ENCODE peak calls at places on chromosomes 3 and 15, in five cellular contexts. U is H1, V is K562, X is HepG2, K is GM12878. I is an unnamed sample.

GRCh38 chr15:45262906-45263456 is 10.9 kb downstream of the SLC28A2 start:
- DNase-seq in U (no peak), V (no peak), X (peak), K (no peak), I (no peak)

GRCh38 chr3:12947504-12948369 is 106.4 kb upstream of the RPL32 start:
- DNase-seq in U (no peak), V (peak), X (peak), K (no peak), I (no peak)

GRCh38 chr3:184716652-184717607 is 5.1 kb upstream of the MAGEF1 start:
- DNase-seq in U (peak), V (no peak), X (peak), K (no peak), I (no peak)

GRCh38 chr3:113498221-113499005 is 16.5 kb downstream of the SPICE1 start:
- DNase-seq in U (no peak), V (no peak), X (no peak), K (no peak), I (no peak)

GRCh38 chr3:82194870-82195269 is 433.4 kb upstream of the GBE1 start:
- DNase-seq in U (no peak), V (no peak), X (no peak), K (no peak), I (no peak)

GRCh38 chr3:9878700-9879099 is 1.4 kb downstream of the CIDEC start:
- DNase-seq in U (no peak), V (no peak), X (peak), K (no peak), I (no peak)

GRCh38 chr15:70575251-70576227 is 187.8 kb downstream of the UACA start:
- DNase-seq in U (no peak), V (no peak), X (no peak), K (no peak), I (no peak)

GRCh38 chr3:38307599-38307998 is 25.5 kb downstream of the SLC22A14 start:
- DNase-seq in U (no peak), V (no peak), X (no peak), K (no peak), I (no peak)

GRCh38 chr3:16474304-16474703 is 39.2 kb downstream of the RFTN1 start:
- DNase-seq in U (no peak), V (no peak), X (no peak), K (no peak), I (no peak)

GRCh38 chr3:115381573-115381912 is 234.5 kb upstream of the ZBTB20 start:
- DNase-seq in U (no peak), V (no peak), X (no peak), K (no peak), I (no peak)

GRCh38 chr3:69065318-69065964 is 13.3 kb upstream of the TMF1 start:
- DNase-seq in U (no peak), V (no peak), X (no peak), K (no peak), I (no peak)

GRCh38 chr15:44148580-44148979 is 46.5 kb downstream of the FRMD5 start:
- DNase-seq in U (no peak), V (no peak), X (no peak), K (no peak), I (no peak)

GRCh38 chr3:135922903-135923250 is 42.7 kb upstream of the PPP2R3A start:
- DNase-seq in U (no peak), V (no peak), X (no peak), K (no peak), I (no peak)

GRCh38 chr15:21267686-21268395 is 172.5 kb downstream of the POTEB3 start:
- DNase-seq in U (no peak), V (no peak), X (no peak), K (no peak), I (no peak)

GRCh38 chr3:134004841-134005240 is 24.9 kb downstream of the SLCO2A1 start:
- DNase-seq in U (no peak), V (no peak), X (no peak), K (no peak), I (no peak)

GRCh38 chr3:134001251-134001650 is 28.5 kb downstream of the SLCO2A1 start:
- DNase-seq in U (no peak), V (no peak), X (no peak), K (no peak), I (no peak)

GRCh38 chr3:133999891-134000685 is 29.6 kb downstream of the SLCO2A1 start:
- DNase-seq in U (no peak), V (no peak), X (no peak), K (no peak), I (no peak)

GRCh38 chr3:134003066-134003465 is 26.7 kb downstream of the SLCO2A1 start:
- DNase-seq in U (no peak), V (no peak), X (no peak), K (no peak), I (no peak)

DNA sequence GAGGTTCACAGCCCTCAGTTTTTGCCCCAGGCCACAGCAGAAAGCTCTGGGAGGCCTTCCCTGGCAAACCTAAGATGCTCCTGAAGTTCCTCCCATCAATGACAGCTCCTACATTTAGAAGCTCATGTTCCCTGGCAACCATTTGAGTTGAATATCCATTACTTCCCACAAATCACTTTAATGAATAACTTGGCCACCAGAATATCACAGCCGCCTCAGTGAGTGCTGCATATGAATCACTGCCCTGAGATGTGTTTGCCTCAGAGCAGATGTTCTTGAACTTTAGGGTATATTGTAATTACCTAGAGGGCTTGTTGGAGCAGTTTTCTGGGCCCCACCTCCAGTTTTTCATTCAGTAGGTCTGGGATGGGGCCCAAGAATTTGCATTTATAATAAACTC is 27.4 kb downstream of the SLCO2A1 start:
- DNase-seq in U (no peak), V (no peak), X (no peak), K (no peak), I (no peak)
- TF ChIP-seq SRF in U (no peak), V (no peak), X (no peak), K (no peak), I (no peak)

GRCh38 chr3:143672396-143673165 is 175.7 kb downstream of the SLC9A9 start:
- DNase-seq in U (no peak), V (no peak), X (no peak), K (no peak), I (no peak)

GRCh38 chr3:143668924-143669790 is 179.1 kb downstream of the SLC9A9 start:
- DNase-seq in U (no peak), V (no peak), X (no peak), K (peak), I (no peak)

GRCh38 chr3:143668385-143668784 is 179.9 kb downstream of the SLC9A9 start:
- DNase-seq in U (no peak), V (no peak), X (no peak), K (no peak), I (no peak)

GRCh38 chr3:143674100-143674968 is 173.9 kb downstream of the SLC9A9 start:
- DNase-seq in U (peak), V (peak), X (peak), K (peak), I (peak)

GRCh38 chr3:143671641-143672040 is 176.6 kb downstream of the SLC9A9 start:
- DNase-seq in U (no peak), V (no peak), X (no peak), K (no peak), I (no peak)
- H2AFZ ChIP-seq in U (no peak), V (no peak), X (no peak), K (no peak), I (no peak)

DNA sequence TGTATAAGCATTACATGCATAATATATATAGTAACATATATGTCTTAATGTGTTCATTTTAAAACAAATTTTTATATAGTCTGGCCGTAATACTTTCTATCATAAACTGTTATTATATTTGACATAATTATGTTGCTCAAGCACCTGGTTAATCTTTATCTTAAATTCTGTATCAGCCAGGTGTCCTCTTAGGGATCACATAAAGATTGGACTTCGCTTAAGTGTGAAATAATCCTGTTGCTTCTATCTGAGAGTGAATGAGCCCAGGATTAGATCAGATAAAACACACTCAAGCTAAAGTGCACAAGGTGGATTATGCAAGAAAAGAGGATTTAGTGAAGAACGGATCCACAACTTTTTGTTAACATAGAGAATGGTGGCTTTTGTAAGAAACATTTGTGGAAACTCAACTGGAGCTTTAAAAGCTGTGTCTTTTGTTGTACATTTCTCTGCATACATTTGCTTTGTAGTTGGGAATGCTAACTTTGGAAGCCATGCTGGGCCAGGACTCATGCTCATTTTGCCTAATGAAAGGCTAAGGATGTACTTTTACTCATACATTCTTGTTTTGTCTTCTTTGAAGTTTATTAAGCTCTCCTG is 437.8 kb downstream of the ZIC1 start:
- DNase-seq in U (no peak), V (no peak), X (no peak), K (no peak), I (no peak)
- TF ChIP-seq SRF in U (no peak), V (no peak), X (no peak), K (no peak), I (no peak)

DNA sequence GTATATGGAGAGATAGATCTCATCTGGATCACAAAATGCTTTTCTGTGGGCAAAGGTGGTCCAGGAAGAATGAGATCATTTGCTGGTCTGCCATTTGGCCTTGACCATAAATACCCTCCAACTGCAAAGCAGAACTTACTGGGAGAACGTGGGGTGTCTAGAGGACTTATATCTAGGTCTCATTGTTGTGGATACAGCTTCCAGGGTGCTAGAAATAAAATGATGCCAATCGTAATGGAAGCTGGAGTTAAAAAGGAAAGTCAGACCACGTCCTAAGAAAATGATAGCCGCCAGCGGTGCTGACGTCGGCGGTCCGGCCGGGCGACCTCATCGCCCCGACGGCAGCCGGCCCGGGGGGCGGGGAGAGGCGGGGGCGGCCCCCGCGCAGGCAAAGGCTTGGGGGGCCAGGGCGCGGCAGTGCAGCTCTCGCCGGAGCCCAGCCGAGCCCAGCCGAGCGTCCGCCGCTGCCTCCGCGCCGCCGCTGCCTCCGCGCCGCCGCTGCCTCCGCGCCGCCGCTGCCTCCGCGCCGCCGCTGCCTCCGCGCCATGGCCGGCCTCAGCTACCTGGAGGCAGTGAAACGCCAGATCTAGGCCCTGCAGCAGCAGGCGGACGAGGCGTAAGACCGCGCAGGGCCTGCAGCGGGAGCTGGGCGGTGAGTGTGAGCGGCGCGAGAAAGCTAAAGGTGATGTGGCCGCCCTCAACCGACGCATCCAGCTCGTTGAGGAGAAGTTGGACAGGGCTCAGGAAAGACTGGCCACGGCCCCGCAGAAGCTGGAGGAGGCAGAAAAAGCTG is 89.5 kb downstream of the EOMES start:
- DNase-seq in U (no peak), V (peak), X (peak), K (no peak), I (no peak)
- H2AFZ ChIP-seq in U (peak), V (no peak), X (peak), K (peak), I (no peak)

DNA sequence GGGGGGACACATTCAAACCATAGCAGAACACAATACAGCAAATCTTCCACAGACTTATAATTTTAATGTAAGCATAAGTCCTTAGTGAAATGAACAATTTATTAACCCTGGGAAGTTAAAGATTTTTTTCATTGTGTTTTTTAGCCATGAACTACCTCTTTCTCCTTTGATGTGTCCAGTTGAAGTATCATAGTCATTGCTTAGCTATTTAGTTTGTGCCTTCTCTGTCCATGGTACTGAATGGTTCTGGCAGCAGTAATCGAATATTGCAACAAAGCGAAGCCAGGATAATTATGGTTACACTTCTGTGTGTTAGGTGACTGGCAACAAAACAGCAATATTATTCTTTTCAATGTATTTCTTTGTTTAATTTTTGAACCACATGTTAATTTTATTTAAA is 403.0 kb upstream of the ONECUT1 start:
- DNase-seq in U (no peak), V (peak), X (peak), K (no peak), I (no peak)
- TF ChIP-seq SRF in U (no peak), V (no peak), X (no peak), K (no peak), I (no peak)

DNA sequence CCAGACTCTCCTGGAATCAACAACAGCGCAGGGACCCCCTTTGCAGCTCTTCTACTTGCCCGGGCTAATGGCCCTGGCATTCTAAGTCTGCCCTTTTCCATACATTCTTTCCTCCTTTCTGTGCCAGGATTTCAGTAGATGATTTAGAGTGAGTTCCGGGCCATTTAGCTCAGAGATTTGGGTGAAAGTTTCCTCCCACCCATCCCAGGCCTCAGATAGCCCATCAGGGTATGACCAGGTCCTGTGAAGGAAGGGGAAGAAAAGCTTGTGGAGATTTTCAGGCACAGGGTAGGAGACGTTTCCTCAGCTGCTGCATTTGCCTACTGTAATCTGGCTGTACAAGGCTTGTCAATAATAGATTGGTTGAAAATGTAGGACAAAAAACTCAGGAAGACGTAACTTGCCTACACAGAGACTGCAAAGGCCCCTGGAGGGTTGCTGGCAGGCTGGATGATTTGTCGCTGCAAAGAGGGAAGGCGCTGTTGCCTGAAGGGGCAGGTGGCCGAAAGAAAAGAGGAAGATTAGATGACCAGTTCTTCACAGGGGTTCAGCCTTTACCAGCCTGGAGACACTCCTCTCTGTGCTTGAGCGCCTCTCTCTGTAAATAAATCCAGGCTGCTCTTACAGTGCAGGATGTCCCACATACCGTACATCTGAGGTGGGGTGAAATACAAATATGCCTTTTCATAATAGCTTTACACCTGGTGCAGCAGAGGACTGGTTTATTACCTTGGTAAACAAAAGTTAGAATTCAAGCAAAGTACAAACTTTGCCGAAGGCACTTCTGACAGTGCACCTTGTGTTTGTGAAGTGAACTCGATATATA is 63.4 kb upstream of the BCL6 start:
- DNase-seq in U (no peak), V (no peak), X (peak), K (no peak), I (no peak)
- H2AFZ ChIP-seq in U (peak), V (no peak), X (no peak), K (no peak), I (no peak)

GRCh38 chr3:127454968-127455367 is 135.6 kb downstream of the TPRA1 start:
- DNase-seq in U (no peak), V (no peak), X (no peak), K (no peak), I (no peak)
- TF ChIP-seq SRF in U (no peak), V (no peak), X (no peak), K (no peak), I (no peak)

DNA sequence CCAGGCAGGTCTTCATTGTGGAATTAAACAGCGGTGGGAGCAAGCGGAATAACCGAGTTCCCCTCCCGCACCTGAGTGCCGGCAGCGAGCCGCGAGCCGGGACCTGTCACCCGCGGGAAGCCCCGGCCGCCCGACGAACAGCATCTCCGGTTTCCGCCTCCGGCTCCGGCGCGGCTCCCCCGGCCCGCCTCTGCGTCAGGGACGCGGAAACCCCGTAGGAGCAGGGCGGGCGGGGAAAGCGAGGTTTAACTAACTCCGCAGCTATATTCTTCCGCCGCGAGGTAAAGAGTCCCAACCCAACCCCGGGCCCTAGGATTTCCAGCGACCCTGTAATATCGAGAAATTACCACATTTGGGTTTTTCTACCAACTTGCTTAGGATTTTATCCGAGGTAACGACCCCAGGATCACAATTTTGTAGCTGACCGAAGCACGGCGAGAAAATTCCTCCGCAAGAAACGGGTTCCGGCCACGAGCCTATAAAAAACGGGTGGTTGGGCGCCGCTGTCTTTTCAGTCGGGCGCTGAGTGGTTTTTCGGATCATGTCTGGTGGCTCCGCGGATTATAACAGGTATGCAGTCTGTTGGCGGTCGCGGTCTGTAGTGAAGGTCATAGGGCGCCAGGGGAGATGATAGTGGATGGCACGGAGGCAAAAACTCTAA is at the start of gene EIF4A2:
- DNase-seq in U (peak), V (peak), X (peak), K (no peak), I (peak)
- H2AFZ ChIP-seq in U (peak), V (peak), X (peak), K (peak), I (peak)

I was measured in HCT116.